ENCODE peak calls at places on chromosomes 1 and 21, in ten cellular contexts. V, N, C, Z, H, R, T, Y, X and M are unnamed samples.
A peak's percentile ranks its signal among the peaks of the same experiment; 100 is the strongest.

GRCh38 chr1:33300673-33301072 is 20.2 kb downstream of the A3GALT2 start:
- DNase-seq in X (no peak), Z (peak; percentile 94), R (no peak), H (no peak), T (no peak), V (no peak), C (peak; percentile 81), Y (no peak), N (peak; percentile 13), M (no peak)

GRCh38 chr1:20530261-20530660 is 22.1 kb upstream of the FAM43B start:
- DNase-seq in Y (no peak), R (no peak), X (no peak), C (no peak), N (no peak), T (peak; percentile 37), H (no peak), Z (no peak), V (no peak), M (no peak)

GRCh38 chr1:37476460-37477197 is 2.2 kb downstream of the ZC3H12A start:
- DNase-seq in X (peak; percentile 89), C (no peak), Z (peak; percentile 55), H (no peak), T (no peak), Y (peak; percentile 62), N (no peak), V (no peak), R (no peak), M (no peak)

GRCh38 chr1:161019767-161020572 is 982 bp downstream of the F11R start:
- DNase-seq in R (no peak), Y (no peak), Z (peak; percentile 35), X (peak; percentile 94), H (no peak), T (no peak), C (no peak), V (no peak), N (no peak), M (no peak)

GRCh38 chr1:2412773-2413494 is 570 bp upstream of the PEX10 start:
- DNase-seq in V (peak; percentile 30), H (no peak), R (no peak), C (no peak), X (peak; percentile 57), N (no peak), Z (peak; percentile 54), Y (peak; percentile 21), T (no peak), M (no peak)

GRCh38 chr21:44426663-44427191 is 28.6 kb upstream of the LRRC3 start:
- DNase-seq in T (no peak), Z (no peak), V (no peak), N (no peak), H (no peak), R (no peak), Y (no peak), X (no peak), C (no peak), M (no peak)

GRCh38 chr1:147167361-147167760 is 4.9 kb downstream of the PRKAB2 start:
- DNase-seq in V (no peak), Y (no peak), C (peak; percentile 87), X (peak; percentile 94), H (no peak), R (no peak), T (no peak), Z (peak; percentile 97), N (no peak), M (peak; percentile 61)

GRCh38 chr21:36337099-36337509 is 17.1 kb downstream of the MORC3 start:
- DNase-seq in C (no peak), Z (peak; percentile 79), N (no peak), X (peak; percentile 93), V (no peak), H (no peak), R (no peak), T (no peak), Y (no peak), M (no peak)

GRCh38 chr1:158554352-158554751 is at the start of gene OR6Y1:
- DNase-seq in H (no peak), Z (no peak), Y (no peak), N (no peak), X (no peak), V (no peak), T (no peak), R (no peak), C (no peak), M (no peak)

GRCh38 chr1:2526824-2527552 is 592 bp upstream of the PANK4 start:
- DNase-seq in Z (no peak), V (peak; percentile 72), C (no peak), T (peak; percentile 85), Y (no peak), X (peak; percentile 85), R (peak; percentile 72), H (no peak), N (no peak), M (no peak)

GRCh38 chr1:52139817-52140540 is 1.9 kb upstream of the ZFYVE9 start:
- DNase-seq in V (peak; percentile 79), Y (no peak), R (no peak), C (peak; percentile 47), X (peak; percentile 96), T (no peak), H (no peak), Z (peak; percentile 97), N (no peak), M (no peak)

GRCh38 chr1:205344010-205344808 is 12.5 kb downstream of the KLHDC8A start:
- DNase-seq in Z (no peak), X (peak; percentile 33), Y (peak; percentile 50), H (peak; percentile 30), T (peak; percentile 56), R (peak; percentile 27), N (peak; percentile 51), V (peak; percentile 22), C (no peak), M (no peak)